ENCODE peak calls at places on chromosomes 4 and X, in nine cellular contexts. One of them, this sample, is unnamed.

GRCh38 chr4:143375326-143376073 is 38.8 kb downstream of the GAB1 start:
- DNase-seq in hepatocyte: no peak
- DNase-seq in GM23338: peak; percentile 65
- DNase-seq in neural progenitor cell: peak; percentile 39
- DNase-seq in PC-3: peak; percentile 55
- DNase-seq in HCT116: peak; percentile 6
- DNase-seq in OCI-LY7: peak; percentile 86
- DNase-seq in SK-N-SH: peak; percentile 39
- DNase-seq in MM.1S: peak; percentile 71
- DNase-seq in this sample: peak; percentile 46

GRCh38 chr4:181301735-181302380 is 941.3 kb upstream of the TENM3 start:
- DNase-seq in hepatocyte: peak; percentile 68
- DNase-seq in GM23338: peak; percentile 83
- DNase-seq in neural progenitor cell: peak; percentile 58
- DNase-seq in PC-3: peak; percentile 33
- DNase-seq in HCT116: peak; percentile 41
- DNase-seq in OCI-LY7: peak; percentile 74
- DNase-seq in SK-N-SH: no peak
- DNase-seq in MM.1S: peak; percentile 73
- DNase-seq in this sample: peak; percentile 3

GRCh38 chrX:74419861-74420193 is 1.5 kb upstream of the SLC16A2 start:
- DNase-seq in hepatocyte: peak; percentile 37
- DNase-seq in GM23338: peak; percentile 17
- DNase-seq in neural progenitor cell: peak; percentile 32
- DNase-seq in PC-3: peak; percentile 32
- DNase-seq in HCT116: no peak
- DNase-seq in OCI-LY7: no peak
- DNase-seq in SK-N-SH: no peak
- DNase-seq in MM.1S: no peak
- DNase-seq in this sample: peak; percentile 32

GRCh38 chr4:56570041-56570440 is 64.5 kb downstream of the ARL9 start:
- DNase-seq in hepatocyte: no peak
- DNase-seq in GM23338: no peak
- DNase-seq in neural progenitor cell: no peak
- DNase-seq in PC-3: peak; percentile 46
- DNase-seq in HCT116: no peak
- DNase-seq in OCI-LY7: no peak
- DNase-seq in SK-N-SH: no peak
- DNase-seq in MM.1S: no peak
- DNase-seq in this sample: no peak

GRCh38 chr4:143186634-143187033 is 1.9 kb downstream of the USP38 start:
- DNase-seq in hepatocyte: peak; percentile 10
- DNase-seq in GM23338: peak; percentile 29
- DNase-seq in neural progenitor cell: peak; percentile 6
- DNase-seq in PC-3: peak; percentile 36
- DNase-seq in HCT116: no peak
- DNase-seq in OCI-LY7: peak; percentile 47
- DNase-seq in SK-N-SH: no peak
- DNase-seq in MM.1S: peak; percentile 21
- DNase-seq in this sample: peak; percentile 42

GRCh38 chrX:129781134-129782014 is 1.6 kb downstream of the SASH3 start:
- DNase-seq in hepatocyte: no peak
- DNase-seq in GM23338: no peak
- DNase-seq in neural progenitor cell: no peak
- DNase-seq in PC-3: no peak
- DNase-seq in HCT116: no peak
- DNase-seq in OCI-LY7: peak; percentile 92
- DNase-seq in SK-N-SH: no peak
- DNase-seq in MM.1S: peak; percentile 92
- DNase-seq in this sample: no peak

GRCh38 chrX:70422886-70423336 is at the start of gene GDPD2:
- DNase-seq in hepatocyte: peak; percentile 58
- DNase-seq in GM23338: peak; percentile 77
- DNase-seq in neural progenitor cell: peak; percentile 89
- DNase-seq in PC-3: peak; percentile 54
- DNase-seq in HCT116: no peak
- DNase-seq in OCI-LY7: no peak
- DNase-seq in SK-N-SH: peak; percentile 46
- DNase-seq in MM.1S: no peak
- DNase-seq in this sample: no peak

GRCh38 chr4:150784305-150784704 is 202.4 kb downstream of the MAB21L2 start:
- DNase-seq in hepatocyte: no peak
- DNase-seq in GM23338: peak; percentile 54
- DNase-seq in neural progenitor cell: no peak
- DNase-seq in PC-3: no peak
- DNase-seq in HCT116: no peak
- DNase-seq in OCI-LY7: no peak
- DNase-seq in SK-N-SH: no peak
- DNase-seq in MM.1S: no peak
- DNase-seq in this sample: no peak

GRCh38 chrX:109709129-109709631 is 23.9 kb downstream of the ACSL4 start:
- DNase-seq in hepatocyte: no peak
- DNase-seq in GM23338: peak; percentile 8
- DNase-seq in neural progenitor cell: no peak
- DNase-seq in PC-3: peak; percentile 66
- DNase-seq in HCT116: peak; percentile 19
- DNase-seq in OCI-LY7: peak; percentile 38
- DNase-seq in SK-N-SH: no peak
- DNase-seq in MM.1S: peak; percentile 70
- DNase-seq in this sample: peak; percentile 70

GRCh38 chrX:120795301-120795700 is 80.4 kb downstream of the CT47B1 start:
- DNase-seq in hepatocyte: no peak
- DNase-seq in GM23338: no peak
- DNase-seq in neural progenitor cell: no peak
- DNase-seq in PC-3: no peak
- DNase-seq in HCT116: no peak
- DNase-seq in OCI-LY7: no peak
- DNase-seq in SK-N-SH: no peak
- DNase-seq in MM.1S: no peak
- DNase-seq in this sample: peak; percentile 33

GRCh38 chr4:140012688-140013087 is 141.3 kb downstream of the MAML3 start:
- DNase-seq in hepatocyte: peak; percentile 80
- DNase-seq in GM23338: peak; percentile 82
- DNase-seq in neural progenitor cell: peak; percentile 68
- DNase-seq in PC-3: peak; percentile 93
- DNase-seq in HCT116: peak; percentile 50
- DNase-seq in OCI-LY7: peak; percentile 37
- DNase-seq in SK-N-SH: peak; percentile 33
- DNase-seq in MM.1S: peak; percentile 10
- DNase-seq in this sample: peak; percentile 65

GRCh38 chrX:12865359-12865758 is 1.5 kb upstream of the TLR7 start:
- DNase-seq in hepatocyte: no peak
- DNase-seq in GM23338: no peak
- DNase-seq in neural progenitor cell: no peak
- DNase-seq in PC-3: no peak
- DNase-seq in HCT116: no peak
- DNase-seq in OCI-LY7: no peak
- DNase-seq in SK-N-SH: no peak
- DNase-seq in MM.1S: no peak
- DNase-seq in this sample: no peak

GRCh38 chr4:3442959-3443749 is 1.4 kb downstream of the HGFAC start:
- DNase-seq in hepatocyte: peak; percentile 64
- DNase-seq in GM23338: peak; percentile 64
- DNase-seq in neural progenitor cell: peak; percentile 74
- DNase-seq in PC-3: peak; percentile 59
- DNase-seq in HCT116: no peak
- DNase-seq in OCI-LY7: peak; percentile 70
- DNase-seq in SK-N-SH: peak; percentile 94
- DNase-seq in MM.1S: peak; percentile 41
- DNase-seq in this sample: peak; percentile 67

GRCh38 chrX:74325130-74326059 is 21.4 kb downstream of the ZCCHC13 start:
- DNase-seq in hepatocyte: no peak
- DNase-seq in GM23338: peak; percentile 89
- DNase-seq in neural progenitor cell: peak; percentile 34
- DNase-seq in PC-3: no peak
- DNase-seq in HCT116: no peak
- DNase-seq in OCI-LY7: no peak
- DNase-seq in SK-N-SH: peak; percentile 55
- DNase-seq in MM.1S: no peak
- DNase-seq in this sample: no peak

GRCh38 chr4:65287071-65287470 is 383.2 kb downstream of the EPHA5 start:
- DNase-seq in hepatocyte: no peak
- DNase-seq in GM23338: no peak
- DNase-seq in neural progenitor cell: no peak
- DNase-seq in PC-3: no peak
- DNase-seq in HCT116: no peak
- DNase-seq in OCI-LY7: no peak
- DNase-seq in SK-N-SH: no peak
- DNase-seq in MM.1S: no peak
- DNase-seq in this sample: no peak

GRCh38 chrX:44063611-44064010 is 90.4 kb upstream of the NDP start:
- DNase-seq in hepatocyte: no peak
- DNase-seq in GM23338: no peak
- DNase-seq in neural progenitor cell: no peak
- DNase-seq in PC-3: no peak
- DNase-seq in HCT116: no peak
- DNase-seq in OCI-LY7: no peak
- DNase-seq in SK-N-SH: no peak
- DNase-seq in MM.1S: no peak
- DNase-seq in this sample: no peak

GRCh38 chr4:55768291-55768690 is 51.3 kb upstream of the EXOC1L start:
- DNase-seq in hepatocyte: peak; percentile 31
- DNase-seq in GM23338: peak; percentile 67
- DNase-seq in neural progenitor cell: peak; percentile 70
- DNase-seq in PC-3: peak; percentile 68
- DNase-seq in HCT116: no peak
- DNase-seq in OCI-LY7: no peak
- DNase-seq in SK-N-SH: no peak
- DNase-seq in MM.1S: no peak
- DNase-seq in this sample: peak; percentile 48

GRCh38 chrX:44245730-44246129 is 97.7 kb downstream of the EFHC2 start:
- DNase-seq in hepatocyte: no peak
- DNase-seq in GM23338: no peak
- DNase-seq in neural progenitor cell: no peak
- DNase-seq in PC-3: no peak
- DNase-seq in HCT116: no peak
- DNase-seq in OCI-LY7: no peak
- DNase-seq in SK-N-SH: no peak
- DNase-seq in MM.1S: no peak
- DNase-seq in this sample: no peak

GRCh38 chr4:47926667-47927258 is 12.4 kb upstream of the NFXL1 start:
- DNase-seq in hepatocyte: peak; percentile 86
- DNase-seq in GM23338: peak; percentile 94
- DNase-seq in neural progenitor cell: peak; percentile 89
- DNase-seq in PC-3: peak; percentile 67
- DNase-seq in HCT116: peak; percentile 43
- DNase-seq in OCI-LY7: peak; percentile 65
- DNase-seq in SK-N-SH: peak; percentile 17
- DNase-seq in MM.1S: peak; percentile 65
- DNase-seq in this sample: peak; percentile 60

GRCh38 chr4:40769266-40769665 is 19.5 kb downstream of the NSUN7 start:
- DNase-seq in hepatocyte: no peak
- DNase-seq in GM23338: no peak
- DNase-seq in neural progenitor cell: no peak
- DNase-seq in PC-3: no peak
- DNase-seq in HCT116: no peak
- DNase-seq in OCI-LY7: no peak
- DNase-seq in SK-N-SH: no peak
- DNase-seq in MM.1S: no peak
- DNase-seq in this sample: no peak

GRCh38 chr4:40763228-40763716 is 13.5 kb downstream of the NSUN7 start:
- DNase-seq in hepatocyte: no peak
- DNase-seq in GM23338: no peak
- DNase-seq in neural progenitor cell: no peak
- DNase-seq in PC-3: no peak
- DNase-seq in HCT116: peak; percentile 15
- DNase-seq in OCI-LY7: no peak
- DNase-seq in SK-N-SH: no peak
- DNase-seq in MM.1S: peak; percentile 92
- DNase-seq in this sample: peak; percentile 50
- TF ChIP-seq EZH2phosphoT487 in hepatocyte: no peak
- TF ChIP-seq EZH2phosphoT487 in GM23338: no peak
- TF ChIP-seq EZH2phosphoT487 in neural progenitor cell: no peak
- TF ChIP-seq EZH2phosphoT487 in PC-3: no peak
- TF ChIP-seq EZH2phosphoT487 in HCT116: no peak
- TF ChIP-seq EZH2phosphoT487 in OCI-LY7: no peak
- TF ChIP-seq EZH2phosphoT487 in SK-N-SH: no peak
- TF ChIP-seq EZH2phosphoT487 in MM.1S: no peak
- TF ChIP-seq EZH2phosphoT487 in this sample: no peak

DNA sequence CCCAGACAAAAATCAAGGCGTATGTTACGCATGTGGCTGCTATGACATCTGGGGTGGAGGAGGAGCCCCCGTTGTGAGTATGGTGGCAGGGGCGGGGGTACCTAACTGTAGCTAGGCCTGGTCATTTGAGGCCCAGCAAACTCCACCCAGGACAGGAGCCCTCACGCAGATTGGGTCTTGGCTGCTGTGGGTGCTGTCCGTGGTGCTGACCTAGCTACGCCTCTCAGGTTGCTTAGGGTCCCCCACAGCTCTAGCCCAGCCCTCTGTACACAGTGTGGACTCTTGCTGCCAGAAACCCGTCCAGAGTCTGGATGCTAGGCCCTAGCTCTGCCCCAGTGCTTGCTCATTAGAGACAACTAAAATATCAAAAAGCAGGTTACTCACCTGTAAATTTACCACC is 146.7 kb upstream of the PSAPL1 start:
- DNase-seq in hepatocyte: peak; percentile 78
- DNase-seq in GM23338: peak; percentile 84
- DNase-seq in neural progenitor cell: peak; percentile 89
- DNase-seq in PC-3: no peak
- DNase-seq in HCT116: no peak
- DNase-seq in OCI-LY7: peak; percentile 25
- DNase-seq in SK-N-SH: no peak
- DNase-seq in MM.1S: peak; percentile 27
- DNase-seq in this sample: peak; percentile 18
- TF ChIP-seq EZH2phosphoT487 in hepatocyte: no peak
- TF ChIP-seq EZH2phosphoT487 in GM23338: no peak
- TF ChIP-seq EZH2phosphoT487 in neural progenitor cell: no peak
- TF ChIP-seq EZH2phosphoT487 in PC-3: no peak
- TF ChIP-seq EZH2phosphoT487 in HCT116: no peak
- TF ChIP-seq EZH2phosphoT487 in OCI-LY7: no peak
- TF ChIP-seq EZH2phosphoT487 in SK-N-SH: no peak
- TF ChIP-seq EZH2phosphoT487 in MM.1S: no peak
- TF ChIP-seq EZH2phosphoT487 in this sample: no peak

DNA sequence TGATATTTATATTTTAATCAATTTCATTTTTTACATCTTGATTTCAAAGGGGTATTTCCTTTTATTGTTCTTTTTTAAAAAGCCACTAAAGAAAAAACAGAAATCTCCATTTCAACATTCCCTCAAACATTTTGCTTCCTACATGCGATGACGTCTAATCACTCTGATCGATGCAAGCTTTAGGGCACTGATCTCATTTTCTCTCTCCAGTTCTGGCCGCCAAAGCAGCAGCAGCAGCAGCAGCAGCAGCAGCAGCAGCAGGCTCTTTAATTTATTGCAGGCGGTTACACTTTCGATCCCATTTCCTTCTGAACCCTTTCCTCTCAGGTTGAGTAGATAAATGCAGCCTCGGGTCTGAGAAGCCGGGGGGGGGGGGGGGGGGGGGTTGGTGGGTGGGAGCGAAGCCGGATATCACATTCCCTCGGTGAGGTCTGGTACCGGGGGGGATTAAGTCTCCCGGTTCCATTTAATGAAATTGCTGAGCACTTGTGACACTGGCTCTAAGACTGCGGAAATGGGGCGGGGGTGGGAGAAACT is 3.4 kb upstream of the PCDH7 start:
- DNase-seq in hepatocyte: peak; percentile 45
- DNase-seq in GM23338: peak; percentile 57
- DNase-seq in neural progenitor cell: no peak
- DNase-seq in PC-3: peak; percentile 13
- DNase-seq in HCT116: no peak
- DNase-seq in OCI-LY7: no peak
- DNase-seq in SK-N-SH: no peak
- DNase-seq in MM.1S: peak; percentile 76
- DNase-seq in this sample: peak; percentile 46
- TF ChIP-seq EZH2phosphoT487 in hepatocyte: no peak
- TF ChIP-seq EZH2phosphoT487 in GM23338: no peak
- TF ChIP-seq EZH2phosphoT487 in neural progenitor cell: no peak
- TF ChIP-seq EZH2phosphoT487 in PC-3: no peak
- TF ChIP-seq EZH2phosphoT487 in HCT116: no peak
- TF ChIP-seq EZH2phosphoT487 in OCI-LY7: no peak
- TF ChIP-seq EZH2phosphoT487 in SK-N-SH: no peak
- TF ChIP-seq EZH2phosphoT487 in MM.1S: no peak
- TF ChIP-seq EZH2phosphoT487 in this sample: no peak

GRCh38 chr4:169724251-169724650 is 33.5 kb downstream of the HPF1 start:
- DNase-seq in hepatocyte: no peak
- DNase-seq in GM23338: peak; percentile 32
- DNase-seq in neural progenitor cell: peak; percentile 15
- DNase-seq in PC-3: no peak
- DNase-seq in HCT116: no peak
- DNase-seq in OCI-LY7: no peak
- DNase-seq in SK-N-SH: no peak
- DNase-seq in MM.1S: no peak
- DNase-seq in this sample: peak; percentile 80
- TF ChIP-seq EZH2phosphoT487 in hepatocyte: no peak
- TF ChIP-seq EZH2phosphoT487 in GM23338: no peak
- TF ChIP-seq EZH2phosphoT487 in neural progenitor cell: no peak
- TF ChIP-seq EZH2phosphoT487 in PC-3: no peak
- TF ChIP-seq EZH2phosphoT487 in HCT116: no peak
- TF ChIP-seq EZH2phosphoT487 in OCI-LY7: no peak
- TF ChIP-seq EZH2phosphoT487 in SK-N-SH: no peak
- TF ChIP-seq EZH2phosphoT487 in MM.1S: no peak
- TF ChIP-seq EZH2phosphoT487 in this sample: no peak